ENCODE peak calls at places on chromosomes 13 and 19, in seven cellular contexts. T, H, Q, A, X, W and Y are unnamed samples.

GRCh38 chr19:47595937-47596336 is 13.0 kb upstream of the BICRA start:
- DNase-seq in T (no peak), H (no peak), Q (no peak), A (no peak), X (no peak), W (no peak), Y (no peak)

GRCh38 chr13:67390462-67391093 is 160.4 kb upstream of the PCDH9 start:
- DNase-seq in T (peak), H (peak), Q (no peak), A (peak), X (no peak), W (no peak), Y (no peak)

GRCh38 chr19:41882568-41883462 is at the start of gene ARHGEF1:
- DNase-seq in T (no peak), H (no peak), Q (peak), A (no peak), X (peak), W (peak), Y (no peak)

GRCh38 chr19:54248016-54248601 is 5.5 kb upstream of the LILRA6 start:
- DNase-seq in T (no peak), H (no peak), Q (no peak), A (no peak), X (no peak), W (no peak), Y (no peak)

GRCh38 chr13:23160241-23161175 is 20.3 kb upstream of the SGCG start:
- DNase-seq in T (no peak), H (peak), Q (no peak), A (no peak), X (no peak), W (no peak), Y (peak)

GRCh38 chr19:13104848-13105646 is 2.4 kb upstream of the LYL1 start:
- DNase-seq in T (no peak), H (no peak), Q (peak), A (no peak), X (no peak), W (no peak), Y (no peak)

GRCh38 chr19:7533925-7534480 is 1.5 kb upstream of the PNPLA6 start:
- DNase-seq in T (peak), H (peak), Q (peak), A (peak), X (peak), W (peak), Y (peak)

GRCh38 chr13:111901301-111901905 is 165.5 kb upstream of the SOX1 start:
- DNase-seq in T (no peak), H (no peak), Q (no peak), A (no peak), X (no peak), W (no peak), Y (no peak)

GRCh38 chr13:113162783-113163685 is 4.6 kb downstream of the PROZ start:
- DNase-seq in T (no peak), H (no peak), Q (no peak), A (no peak), X (no peak), W (no peak), Y (no peak)

GRCh38 chr13:51794959-51795358 is 9.0 kb downstream of the DHRS12 start:
- DNase-seq in T (no peak), H (no peak), Q (no peak), A (no peak), X (no peak), W (no peak), Y (no peak)

GRCh38 chr13:50596776-50597203 is 246.7 kb downstream of the DLEU7 start:
- DNase-seq in T (no peak), H (no peak), Q (no peak), A (no peak), X (no peak), W (no peak), Y (peak)

GRCh38 chr19:55080915-55081772 is 5.5 kb downstream of the EPS8L1 start:
- DNase-seq in T (peak), H (peak), Q (peak), A (peak), X (peak), W (peak), Y (peak)

GRCh38 chr13:50644081-50644871 is 199.2 kb downstream of the DLEU7 start:
- DNase-seq in T (no peak), H (no peak), Q (no peak), A (no peak), X (no peak), W (no peak), Y (no peak)

GRCh38 chr13:70668293-70668692 is 560.0 kb upstream of the KLHL1 start:
- DNase-seq in T (no peak), H (no peak), Q (no peak), A (no peak), X (peak), W (no peak), Y (peak)

GRCh38 chr13:113018676-113019465 is 49.9 kb downstream of the MCF2L start:
- DNase-seq in T (no peak), H (no peak), Q (no peak), A (no peak), X (no peak), W (no peak), Y (no peak)